ENCODE peak calls at places on chromosomes 1 and 21, in seven cellular contexts. F is spleen, T is K562, A is transverse colon, J is stomach, D is breast epithelium, R is HepG2. P is an unnamed sample. For H3K4me1, the result is how much of the 10 kb centered on the place peaks cover.

GRCh38 chr1:180560200-180560867 is 1.6 kb downstream of the OVAAL start:
- DNase-seq in F (no peak), T (no peak), A (peak), J (peak), D (no peak), R (peak), P (no peak)

GRCh38 chr1:11374079-11374747 is 101.2 kb downstream of the UBIAD1 start:
- DNase-seq in F (no peak), T (no peak), A (no peak), J (no peak), D (no peak), R (peak), P (no peak)

GRCh38 chr1:3611170-3612019 is at the start of gene MEGF6:
- DNase-seq in F (peak), T (peak), A (peak), J (peak), D (peak), R (peak), P (peak)

GRCh38 chr1:43509740-43510375 is 20.8 kb upstream of the PTPRF start:
- DNase-seq in F (no peak), T (no peak), A (peak), J (no peak), D (no peak), R (no peak), P (no peak)

GRCh38 chr21:16193758-16194606 is 464.2 kb downstream of the USP25 start:
- DNase-seq in F (no peak), T (no peak), A (peak), J (peak), D (no peak), R (no peak), P (peak)

GRCh38 chr1:201283836-201284553 is 689 bp downstream of the PKP1 start:
- DNase-seq in F (peak), T (no peak), A (no peak), J (no peak), D (no peak), R (no peak), P (no peak)

GRCh38 chr1:246110343-246111219 is 396.5 kb downstream of the SMYD3 start:
- DNase-seq in F (no peak), T (peak), A (peak), J (no peak), D (no peak), R (no peak), P (no peak)

GRCh38 chr1:83764209-83764608 is 234.7 kb downstream of the TTLL7 start:
- DNase-seq in F (no peak), T (no peak), A (no peak), J (no peak), D (no peak), R (no peak), P (no peak)

GRCh38 chr21:30468912-30469812 is 11.0 kb downstream of the KRTAP19-1 start:
- DNase-seq in F (no peak), T (no peak), A (no peak), J (no peak), D (no peak), R (no peak), P (no peak)

GRCh38 chr1:23544444-23545389 is 13.7 kb upstream of the E2F2 start:
- DNase-seq in F (peak), T (peak), A (peak), J (peak), D (peak), R (peak), P (peak)

GRCh38 chr1:223429313-223429731 is 36.1 kb downstream of the CCDC185 start:
- DNase-seq in F (no peak), T (no peak), A (peak), J (no peak), D (no peak), R (no peak), P (peak)

GRCh38 chr1:31583995-31584868 is 7.9 kb downstream of the TINAGL1 start:
- DNase-seq in F (peak), T (no peak), A (peak), J (peak), D (no peak), R (peak), P (peak)

GRCh38 chr21:37548521-37548981 is 182.0 kb downstream of the DYRK1A start:
- DNase-seq in F (no peak), T (no peak), A (no peak), J (no peak), D (no peak), R (no peak), P (no peak)

GRCh38 chr21:38664821-38665220 is 140.9 kb upstream of the ETS2 start:
- DNase-seq in F (no peak), T (no peak), A (no peak), J (no peak), D (no peak), R (no peak), P (no peak)

GRCh38 chr1:214255509-214255908 is 25.4 kb upstream of the SMYD2 start:
- DNase-seq in F (no peak), T (no peak), A (no peak), J (no peak), D (no peak), R (no peak), P (no peak)

GRCh38 chr1:25246600-25247023 is 642 bp downstream of the RSRP1 start:
- DNase-seq in F (peak), T (no peak), A (peak), J (peak), D (peak), R (no peak), P (no peak)

GRCh38 chr1:31607360-31607759 is 10.1 kb upstream of the HCRTR1 start:
- DNase-seq in F (no peak), T (no peak), A (no peak), J (no peak), D (peak), R (no peak), P (no peak)

GRCh38 chr21:44865561-44866280 is 7.8 kb downstream of the PTTG1IP start:
- DNase-seq in F (peak), T (no peak), A (no peak), J (peak), D (no peak), R (no peak), P (no peak)

GRCh38 chr1:10866314-10867091 is 70.1 kb upstream of the CASZ1 start:
- DNase-seq in F (no peak), T (no peak), A (peak), J (no peak), D (no peak), R (peak), P (peak)

GRCh38 chr21:42807938-42808613 is 71.3 kb downstream of the WDR4 start:
- DNase-seq in F (no peak), T (no peak), A (no peak), J (no peak), D (no peak), R (no peak), P (no peak)

GRCh38 chr1:227891955-227892871 is 55.5 kb downstream of the WNT9A start:
- DNase-seq in F (peak), T (no peak), A (peak), J (peak), D (peak), R (no peak), P (no peak)

GRCh38 chr1:4696161-4696745 is 41.8 kb downstream of the AJAP1 start:
- DNase-seq in F (no peak), T (no peak), A (no peak), J (no peak), D (no peak), R (no peak), P (no peak)

GRCh38 chr1:106907795-106908194 is 148.7 kb upstream of the PRMT6 start:
- DNase-seq in F (no peak), T (no peak), A (no peak), J (no peak), D (no peak), R (no peak), P (no peak)

GRCh38 chr1:157806431-157807149 is 13.3 kb downstream of the FCRL1 start:
- DNase-seq in F (peak), T (no peak), A (peak), J (no peak), D (no peak), R (no peak), P (no peak)

GRCh38 chr1:186536272-186536905 is 75.5 kb upstream of the PDC start:
- DNase-seq in F (no peak), T (no peak), A (no peak), J (no peak), D (no peak), R (no peak), P (no peak)

GRCh38 chr1:118077331-118078055 is 107.5 kb downstream of the SPAG17 start:
- DNase-seq in F (no peak), T (no peak), A (no peak), J (no peak), D (no peak), R (peak), P (no peak)

GRCh38 chr1:229447809-229448252 is 13.9 kb upstream of the ACTA1 start:
- DNase-seq in F (no peak), T (no peak), A (no peak), J (no peak), D (no peak), R (no peak), P (no peak)

GRCh38 chr1:2259668-2260392 is 31.7 kb downstream of the SKI start:
- DNase-seq in F (no peak), T (no peak), A (no peak), J (no peak), D (no peak), R (no peak), P (no peak)

GRCh38 chr1:60874703-60875102 is 207.7 kb upstream of the NFIA start:
- DNase-seq in F (no peak), T (no peak), A (no peak), J (no peak), D (no peak), R (no peak), P (no peak)

GRCh38 chr1:53112861-53113260 is 29.6 kb downstream of the SLC1A7 start:
- DNase-seq in F (no peak), T (no peak), A (no peak), J (no peak), D (no peak), R (no peak), P (no peak)

GRCh38 chr21:46244602-46245001 is 16.0 kb upstream of the LSS start:
- DNase-seq in F (no peak), T (no peak), A (no peak), J (no peak), D (no peak), R (no peak), P (no peak)

GRCh38 chr1:212506666-212507065 is 73.9 kb downstream of the NENF start:
- DNase-seq in F (no peak), T (no peak), A (no peak), J (no peak), D (no peak), R (no peak), P (no peak)

GRCh38 chr1:209805341-209805781 is 581 bp downstream of the IRF6 start:
- DNase-seq in F (peak), T (no peak), A (peak), J (peak), D (no peak), R (no peak), P (no peak)

GRCh38 chr21:18985584-18985983 is 582.0 kb upstream of the TMPRSS15 start:
- DNase-seq in F (no peak), T (no peak), A (no peak), J (no peak), D (no peak), R (no peak), P (no peak)

GRCh38 chr21:34935452-34935851 is 113.7 kb downstream of the RUNX1 start:
- DNase-seq in F (no peak), T (no peak), A (no peak), J (no peak), D (no peak), R (no peak), P (no peak)

GRCh38 chr21:26965567-26966359 is 1.1 kb downstream of the ADAMTS5 start:
- DNase-seq in F (peak), T (no peak), A (peak), J (peak), D (peak), R (no peak), P (no peak)

GRCh38 chr1:181587870-181588438 is 104.6 kb downstream of the CACNA1E start:
- DNase-seq in F (no peak), T (peak), A (no peak), J (no peak), D (no peak), R (no peak), P (no peak)

GRCh38 chr1:183198463-183198862 is 12.4 kb downstream of the LAMC2 start:
- DNase-seq in F (no peak), T (no peak), A (no peak), J (no peak), D (no peak), R (no peak), P (peak)

GRCh38 chr1:5891736-5892135 is 100.5 kb downstream of the NPHP4 start:
- DNase-seq in F (no peak), T (no peak), A (no peak), J (no peak), D (no peak), R (no peak), P (no peak)

GRCh38 chr1:47696404-47696910 is 258.6 kb downstream of the FOXD2 start:
- DNase-seq in F (peak), T (no peak), A (no peak), J (no peak), D (no peak), R (no peak), P (no peak)

GRCh38 chr1:47693115-47693514 is 255.3 kb downstream of the FOXD2 start:
- DNase-seq in F (peak), T (no peak), A (no peak), J (no peak), D (no peak), R (no peak), P (no peak)

GRCh38 chr1:47696911-47697441 is 259.1 kb downstream of the FOXD2 start:
- DNase-seq in F (peak), T (no peak), A (peak), J (no peak), D (no peak), R (peak), P (no peak)

GRCh38 chr1:47692196-47692595 is 254.4 kb downstream of the FOXD2 start:
- DNase-seq in F (peak), T (no peak), A (no peak), J (peak), D (no peak), R (no peak), P (no peak)

GRCh38 chr1:47694011-47694890 is 256.4 kb downstream of the FOXD2 start:
- DNase-seq in F (peak), T (no peak), A (no peak), J (peak), D (no peak), R (no peak), P (no peak)
- H3K4me1 ChIP-seq in F (under half), T (under half), A (under half), J (under half), D (under half), R (under half), P (under half)

DNA sequence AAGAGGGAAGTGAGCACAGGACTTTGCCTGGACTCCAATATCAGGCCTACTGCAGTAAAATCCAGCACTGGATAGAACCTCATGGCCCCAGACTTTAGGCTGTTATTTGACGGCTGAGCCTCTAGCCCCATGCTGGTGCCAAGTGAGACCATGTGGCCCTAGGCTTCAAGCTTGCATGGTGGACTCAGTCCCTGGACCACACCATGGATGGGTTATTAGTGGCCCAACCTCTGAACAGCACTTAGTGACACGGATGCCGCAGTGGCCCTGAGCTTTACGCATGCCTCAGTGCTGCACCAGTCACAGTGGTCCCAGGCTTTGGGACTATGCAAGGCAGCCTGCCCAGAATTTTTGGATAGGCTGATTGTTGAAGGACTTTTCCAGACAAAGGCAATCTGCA is 13.0 kb downstream of the IFI44L start:
- DNase-seq in F (peak), T (no peak), A (no peak), J (no peak), D (no peak), R (no peak), P (no peak)
- TF ChIP-seq POLR2AphosphoS5 in F (no peak), T (no peak), A (no peak), J (no peak), D (no peak), R (no peak), P (no peak)

GRCh38 chr1:204280099-204280498 is 66.3 kb upstream of the GOLT1A start:
- DNase-seq in F (no peak), T (no peak), A (no peak), J (no peak), D (no peak), R (no peak), P (no peak)
- H3K4me1 ChIP-seq in F (under half), T (under half), A (under half), J (half or more), D (under half), R (under half), P (under half)

GRCh38 chr1:41149570-41149969 is 92.5 kb downstream of the SCMH1 start:
- DNase-seq in F (no peak), T (no peak), A (no peak), J (no peak), D (no peak), R (no peak), P (no peak)

GRCh38 chr1:41155105-41155504 is 87.0 kb downstream of the SCMH1 start:
- DNase-seq in F (no peak), T (no peak), A (no peak), J (no peak), D (no peak), R (no peak), P (no peak)

GRCh38 chr1:41152622-41153044 is 89.5 kb downstream of the SCMH1 start:
- DNase-seq in F (no peak), T (no peak), A (no peak), J (no peak), D (no peak), R (no peak), P (no peak)

GRCh38 chr1:41153750-41154274 is 88.3 kb downstream of the SCMH1 start:
- DNase-seq in F (no peak), T (no peak), A (peak), J (no peak), D (no peak), R (no peak), P (no peak)

DNA sequence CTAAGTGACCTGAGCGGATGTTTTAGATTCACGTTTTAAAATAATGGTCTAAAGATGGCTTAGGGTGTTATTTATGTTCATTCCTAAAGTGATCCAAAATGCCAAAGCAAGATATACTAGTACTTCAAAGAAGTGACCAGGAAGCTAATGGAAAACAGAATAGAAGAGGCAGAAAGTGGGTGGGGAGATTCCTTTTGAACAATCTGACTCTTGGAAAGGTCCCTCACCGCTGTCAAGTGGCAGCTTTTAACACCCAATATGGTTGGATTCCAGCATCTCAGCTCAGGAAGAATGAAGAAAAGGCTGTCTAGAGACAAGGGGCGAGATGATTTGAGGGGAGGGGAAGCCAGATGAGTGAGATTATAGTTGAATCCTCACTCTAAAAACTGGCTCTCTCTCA is 90.3 kb downstream of the SCMH1 start:
- DNase-seq in F (no peak), T (no peak), A (no peak), J (no peak), D (no peak), R (no peak), P (no peak)
- TF ChIP-seq POLR2AphosphoS5 in F (no peak), T (no peak), A (no peak), J (no peak), D (no peak), R (no peak), P (no peak)

GRCh38 chr1:54331091-54331772 is 75.0 kb downstream of the SSBP3 start:
- DNase-seq in F (no peak), T (no peak), A (no peak), J (no peak), D (no peak), R (no peak), P (no peak)

GRCh38 chr1:54332781-54333585 is 73.2 kb downstream of the SSBP3 start:
- DNase-seq in F (no peak), T (no peak), A (no peak), J (no peak), D (no peak), R (no peak), P (no peak)

GRCh38 chr1:54334996-54335395 is 71.2 kb downstream of the SSBP3 start:
- DNase-seq in F (no peak), T (no peak), A (no peak), J (no peak), D (no peak), R (no peak), P (no peak)

GRCh38 chr1:54329337-54329954 is 76.7 kb downstream of the SSBP3 start:
- DNase-seq in F (no peak), T (no peak), A (no peak), J (no peak), D (no peak), R (no peak), P (no peak)

DNA sequence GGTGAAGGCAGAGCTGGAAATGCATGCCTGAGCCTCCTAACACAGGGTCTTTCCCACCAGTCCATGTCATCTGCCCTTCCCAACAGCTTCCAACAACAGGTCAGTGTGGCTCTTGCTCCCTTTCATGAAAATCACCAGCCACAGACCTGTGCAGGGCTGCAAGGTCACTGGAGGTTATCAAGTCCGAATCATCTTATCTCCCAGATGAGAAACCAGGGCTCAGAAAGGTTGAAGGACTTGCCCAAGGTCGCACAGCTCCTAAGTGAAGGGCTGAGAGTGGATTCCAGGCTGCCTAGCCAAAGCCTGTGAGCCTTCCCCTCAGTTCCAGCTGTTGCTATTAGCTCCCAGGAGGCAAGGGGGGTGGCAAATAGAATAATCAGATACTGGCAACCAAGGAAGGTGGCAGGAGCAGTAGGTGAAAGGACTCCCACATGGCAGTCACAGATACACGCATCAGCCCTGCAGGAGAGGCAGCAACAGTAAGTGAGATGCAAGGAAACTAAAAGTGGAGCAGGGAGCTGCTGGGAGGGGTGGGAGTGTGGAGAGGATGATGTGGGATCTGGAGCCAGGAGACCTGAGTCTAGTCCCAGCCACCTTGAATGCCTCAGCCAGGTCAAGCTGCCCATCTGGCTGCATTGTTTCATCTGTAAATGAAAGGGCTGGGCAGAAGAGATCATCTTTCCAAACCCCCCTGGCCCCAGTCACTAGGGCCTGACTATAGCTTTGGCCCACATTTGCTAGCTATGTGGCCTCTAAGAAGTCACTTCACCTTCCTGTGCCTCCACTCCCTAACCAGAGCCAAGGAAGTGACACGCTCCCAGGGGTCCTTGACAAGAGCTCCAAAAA is 74.1 kb downstream of the SSBP3 start:
- DNase-seq in F (no peak), T (no peak), A (no peak), J (no peak), D (no peak), R (no peak), P (no peak)
- H3K4me1 ChIP-seq in F (half or more), T (under half), A (under half), J (half or more), D (under half), R (half or more), P (under half)

GRCh38 chr1:95730986-95731385 is 497.0 kb downstream of the RWDD3 start:
- DNase-seq in F (no peak), T (no peak), A (no peak), J (no peak), D (no peak), R (no peak), P (no peak)

GRCh38 chr1:95733031-95733430 is 499.0 kb downstream of the RWDD3 start:
- DNase-seq in F (no peak), T (no peak), A (no peak), J (no peak), D (no peak), R (no peak), P (no peak)

GRCh38 chr1:95733671-95734070 is 499.7 kb downstream of the RWDD3 start:
- DNase-seq in F (no peak), T (no peak), A (no peak), J (no peak), D (no peak), R (no peak), P (no peak)

GRCh38 chr1:95731466-95731865 is 497.5 kb downstream of the RWDD3 start:
- DNase-seq in F (no peak), T (no peak), A (no peak), J (no peak), D (no peak), R (no peak), P (no peak)

GRCh38 chr1:95728841-95729240 is 494.8 kb downstream of the RWDD3 start:
- DNase-seq in F (no peak), T (no peak), A (no peak), J (no peak), D (no peak), R (no peak), P (no peak)
- TF ChIP-seq POLR2AphosphoS5 in F (no peak), T (no peak), A (no peak), J (no peak), D (no peak), R (no peak), P (no peak)

P was measured in prostate gland.